ENCODE peak calls at places on chromosomes 6 and 20, in six cellular contexts. One of them, this sample, is unnamed.

GRCh38 chr20:38158701-38159325 is 6.3 kb downstream of the TGM2 start:
- DNase-seq in GM20000: no peak
- DNase-seq in EH: no peak
- DNase-seq in stimulated activated CD8-positive, alpha-beta memory T cell treated with anti-CD3 and anti-CD28 coated beads, Interleukin-7, amount 100 ng/mL, for 1 hour: no peak
- DNase-seq in NCI-H345: no peak
- DNase-seq in NB4: no peak
- DNase-seq in this sample: no peak

GRCh38 chr20:2820084-2820895 is 4.1 kb downstream of the TMEM239 start:
- DNase-seq in GM20000: no peak
- DNase-seq in EH: peak; percentile 90
- DNase-seq in stimulated activated CD8-positive, alpha-beta memory T cell treated with anti-CD3 and anti-CD28 coated beads, Interleukin-7, amount 100 ng/mL, for 1 hour: no peak
- DNase-seq in NCI-H345: no peak
- DNase-seq in NB4: no peak
- DNase-seq in this sample: no peak

GRCh38 chr20:23011008-23011721 is 23.9 kb upstream of the SSTR4 start:
- DNase-seq in GM20000: no peak
- DNase-seq in EH: no peak
- DNase-seq in stimulated activated CD8-positive, alpha-beta memory T cell treated with anti-CD3 and anti-CD28 coated beads, Interleukin-7, amount 100 ng/mL, for 1 hour: no peak
- DNase-seq in NCI-H345: no peak
- DNase-seq in NB4: no peak
- DNase-seq in this sample: no peak

GRCh38 chr20:57627972-57628650 is 7.9 kb upstream of the ZBP1 start:
- DNase-seq in GM20000: peak; percentile 56
- DNase-seq in EH: peak; percentile 57
- DNase-seq in stimulated activated CD8-positive, alpha-beta memory T cell treated with anti-CD3 and anti-CD28 coated beads, Interleukin-7, amount 100 ng/mL, for 1 hour: no peak
- DNase-seq in NCI-H345: no peak
- DNase-seq in NB4: peak; percentile 93
- DNase-seq in this sample: no peak

GRCh38 chr20:62583424-62583920 is 58.8 kb upstream of the SLCO4A1 start:
- DNase-seq in GM20000: no peak
- DNase-seq in EH: peak; percentile 18
- DNase-seq in stimulated activated CD8-positive, alpha-beta memory T cell treated with anti-CD3 and anti-CD28 coated beads, Interleukin-7, amount 100 ng/mL, for 1 hour: no peak
- DNase-seq in NCI-H345: no peak
- DNase-seq in NB4: no peak
- DNase-seq in this sample: no peak

GRCh38 chr6:135801755-135802154 is 49.7 kb upstream of the PDE7B start:
- DNase-seq in GM20000: no peak
- DNase-seq in EH: no peak
- DNase-seq in stimulated activated CD8-positive, alpha-beta memory T cell treated with anti-CD3 and anti-CD28 coated beads, Interleukin-7, amount 100 ng/mL, for 1 hour: no peak
- DNase-seq in NCI-H345: no peak
- DNase-seq in NB4: no peak
- DNase-seq in this sample: no peak

GRCh38 chr6:44967481-44967880 is 360.6 kb upstream of the RUNX2 start:
- DNase-seq in GM20000: no peak
- DNase-seq in EH: peak; percentile 23
- DNase-seq in stimulated activated CD8-positive, alpha-beta memory T cell treated with anti-CD3 and anti-CD28 coated beads, Interleukin-7, amount 100 ng/mL, for 1 hour: no peak
- DNase-seq in NCI-H345: no peak
- DNase-seq in NB4: no peak
- DNase-seq in this sample: no peak

GRCh38 chr6:85362652-85363310 is 87.1 kb upstream of the NT5E start:
- DNase-seq in GM20000: no peak
- DNase-seq in EH: peak; percentile 66
- DNase-seq in stimulated activated CD8-positive, alpha-beta memory T cell treated with anti-CD3 and anti-CD28 coated beads, Interleukin-7, amount 100 ng/mL, for 1 hour: no peak
- DNase-seq in NCI-H345: no peak
- DNase-seq in NB4: no peak
- DNase-seq in this sample: no peak

GRCh38 chr6:52746213-52746612 is 17.1 kb downstream of the GSTA2 start:
- DNase-seq in GM20000: no peak
- DNase-seq in EH: no peak
- DNase-seq in stimulated activated CD8-positive, alpha-beta memory T cell treated with anti-CD3 and anti-CD28 coated beads, Interleukin-7, amount 100 ng/mL, for 1 hour: no peak
- DNase-seq in NCI-H345: no peak
- DNase-seq in NB4: no peak
- DNase-seq in this sample: no peak

GRCh38 chr20:55099251-55099650 is 623.9 kb downstream of the DOK5 start:
- DNase-seq in GM20000: no peak
- DNase-seq in EH: no peak
- DNase-seq in stimulated activated CD8-positive, alpha-beta memory T cell treated with anti-CD3 and anti-CD28 coated beads, Interleukin-7, amount 100 ng/mL, for 1 hour: no peak
- DNase-seq in NCI-H345: no peak
- DNase-seq in NB4: no peak
- DNase-seq in this sample: no peak

GRCh38 chr6:39585641-39586040 is 139.6 kb downstream of the KIF6 start:
- DNase-seq in GM20000: no peak
- DNase-seq in EH: no peak
- DNase-seq in stimulated activated CD8-positive, alpha-beta memory T cell treated with anti-CD3 and anti-CD28 coated beads, Interleukin-7, amount 100 ng/mL, for 1 hour: no peak
- DNase-seq in NCI-H345: no peak
- DNase-seq in NB4: no peak
- DNase-seq in this sample: no peak

GRCh38 chr6:21595265-21595950 is 1.9 kb downstream of the SOX4 start:
- DNase-seq in GM20000: peak; percentile 68
- DNase-seq in EH: peak; percentile 29
- DNase-seq in stimulated activated CD8-positive, alpha-beta memory T cell treated with anti-CD3 and anti-CD28 coated beads, Interleukin-7, amount 100 ng/mL, for 1 hour: no peak
- DNase-seq in NCI-H345: peak; percentile 20
- DNase-seq in NB4: peak; percentile 58
- DNase-seq in this sample: no peak

GRCh38 chr6:167575201-167575696 is 250.4 kb downstream of the TTLL2 start:
- DNase-seq in GM20000: no peak
- DNase-seq in EH: no peak
- DNase-seq in stimulated activated CD8-positive, alpha-beta memory T cell treated with anti-CD3 and anti-CD28 coated beads, Interleukin-7, amount 100 ng/mL, for 1 hour: no peak
- DNase-seq in NCI-H345: no peak
- DNase-seq in NB4: no peak
- DNase-seq in this sample: no peak

This sample was measured in activated T-helper 1 cell treated with anti-CD3 and anti-CD28 coated beads, Interleukin-2, amount 50 U/mL, for 16 hours.